ENCODE peak calls at places on chromosomes 1 and 21, in four cellular contexts. S, O, B and W are unnamed samples.

GRCh38 chr1:208683141-208683540 is 439.0 kb upstream of the PLXNA2 start:
- DNase-seq in O (no peak), S (no peak), B (no peak), W (no peak)

GRCh38 chr1:73639494-73639893 is 558.5 kb downstream of the LRRIQ3 start:
- DNase-seq in S (no peak), B (no peak), O (no peak), W (no peak)

GRCh38 chr1:232471250-232471649 is 158.7 kb downstream of the SIPA1L2 start:
- DNase-seq in S (no peak), O (no peak), B (no peak), W (no peak)

GRCh38 chr1:232904566-232904965 is 45.8 kb upstream of the NTPCR start:
- DNase-seq in S (no peak), B (no peak), O (no peak), W (peak)

GRCh38 chr1:227759345-227760300 is 24.4 kb downstream of the SNAP47 start:
- DNase-seq in S (no peak), B (peak), O (peak), W (peak)

GRCh38 chr21:18164933-18165332 is 79.7 kb upstream of the CHODL start:
- DNase-seq in B (no peak), O (no peak), S (no peak), W (no peak)

GRCh38 chr1:117932576-117932975 is 3.0 kb downstream of the WDR3 start:
- DNase-seq in B (no peak), O (no peak), S (no peak), W (no peak)

GRCh38 chr21:36323032-36323431 is 3.0 kb downstream of the MORC3 start:
- DNase-seq in S (no peak), O (no peak), B (no peak), W (no peak)

GRCh38 chr1:12549460-12550349 is 68.3 kb downstream of the DHRS3 start:
- DNase-seq in B (peak), O (peak), S (peak), W (peak)

GRCh38 chr1:3296858-3297257 is 157.6 kb upstream of the ARHGEF16 start:
- DNase-seq in B (no peak), O (no peak), S (no peak), W (no peak)

GRCh38 chr1:240170806-240171205 is 79.1 kb downstream of the FMN2 start:
- DNase-seq in B (no peak), O (no peak), S (no peak), W (no peak)

GRCh38 chr1:8426996-8427395 is 109.1 kb downstream of the SLC45A1 start:
- DNase-seq in O (no peak), S (no peak), B (no peak), W (no peak)

GRCh38 chr1:8425150-8425780 is 107.4 kb downstream of the SLC45A1 start:
- DNase-seq in S (no peak), B (no peak), O (no peak), W (no peak)

GRCh38 chr1:8424539-8425116 is 106.7 kb downstream of the SLC45A1 start:
- DNase-seq in O (peak), S (peak), B (peak), W (peak)

GRCh38 chr1:8427493-8427892 is 109.6 kb downstream of the SLC45A1 start:
- DNase-seq in S (no peak), B (no peak), O (no peak), W (no peak)

GRCh38 chr1:8425781-8426161 is 107.9 kb downstream of the SLC45A1 start:
- DNase-seq in O (no peak), B (no peak), S (no peak), W (no peak)
- H3K4me3 ChIP-seq in O (no peak), B (no peak), S (no peak), W (no peak)

GRCh38 chr1:234978397-234979291 is 150.0 kb downstream of the TOMM20 start:
- DNase-seq in B (peak), S (peak), O (peak), W (peak)
- TF ChIP-seq CTCF in B (no peak), S (no peak), O (no peak), W (no peak)

GRCh38 chr21:21196848-21197247 is 198.6 kb downstream of the NCAM2 start:
- DNase-seq in B (no peak), O (no peak), S (no peak), W (no peak)

GRCh38 chr21:21200103-21200938 is 202.1 kb downstream of the NCAM2 start:
- DNase-seq in S (peak), O (peak), B (peak), W (peak)

GRCh38 chr21:21199342-21200102 is 201.3 kb downstream of the NCAM2 start:
- DNase-seq in S (no peak), O (no peak), B (no peak), W (no peak)

GRCh38 chr21:21203822-21204339 is 205.7 kb downstream of the NCAM2 start:
- DNase-seq in S (no peak), O (no peak), B (no peak), W (no peak)

GRCh38 chr21:21200939-21201610 is 202.9 kb downstream of the NCAM2 start:
- DNase-seq in B (no peak), O (no peak), S (no peak), W (peak)
- H3K4me3 ChIP-seq in B (peak), O (peak), S (no peak), W (peak)

DNA sequence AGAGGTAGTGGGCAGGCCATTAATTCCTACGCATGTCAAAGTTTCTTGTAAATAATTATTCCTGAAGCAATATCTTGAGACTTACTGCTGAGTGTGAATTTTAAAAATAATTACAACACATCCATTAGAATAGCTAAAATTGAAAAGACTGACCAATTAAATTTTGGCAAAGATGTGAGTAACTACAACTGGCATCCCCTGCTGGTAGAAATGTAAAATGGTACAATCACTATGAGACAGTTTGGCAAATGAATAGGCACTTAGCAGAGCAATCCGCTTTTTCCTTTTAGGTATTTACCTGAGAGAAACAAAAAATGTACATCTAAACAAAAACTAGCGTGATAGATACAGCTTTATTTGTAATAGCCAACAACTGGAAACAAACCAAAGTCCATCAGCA is 798.9 kb downstream of the BRINP3 start:
- DNase-seq in O (no peak), B (no peak), S (no peak), W (no peak)
- TF ChIP-seq CTCF in O (no peak), B (no peak), S (no peak), W (peak)

GRCh38 chr1:110006516-110006915 is 22.0 kb downstream of the AHCYL1 start:
- DNase-seq in O (no peak), B (no peak), S (no peak), W (no peak)

GRCh38 chr1:110005971-110006370 is 21.4 kb downstream of the AHCYL1 start:
- DNase-seq in S (no peak), O (no peak), B (no peak), W (peak)

GRCh38 chr1:110002695-110003094 is 18.1 kb downstream of the AHCYL1 start:
- DNase-seq in B (no peak), S (no peak), O (no peak), W (no peak)

GRCh38 chr1:110004583-110004982 is 20.0 kb downstream of the AHCYL1 start:
- DNase-seq in O (no peak), B (no peak), S (no peak), W (no peak)

GRCh38 chr1:110003747-110004428 is 19.3 kb downstream of the AHCYL1 start:
- DNase-seq in S (peak), B (peak), O (peak), W (peak)
- H3K4me3 ChIP-seq in S (no peak), B (peak), O (peak), W (peak)

GRCh38 chr1:169466259-169467230 is 19.2 kb downstream of the SLC19A2 start:
- DNase-seq in O (no peak), S (no peak), B (peak), W (peak)
- TF ChIP-seq CTCF in O (peak), S (no peak), B (peak), W (peak)